ENCODE peak calls at places on chromosomes 13 and 19, in five cellular contexts. G, S, J, R and O are unnamed samples.

GRCh38 chr13:32010137-32010536 is 21.4 kb upstream of the FRY start:
- DNase-seq in G (no peak), S (no peak), J (no peak), R (no peak), O (no peak)

GRCh38 chr13:97352815-97353214 is 81.2 kb upstream of the RAP2A start:
- DNase-seq in G (no peak), S (no peak), J (no peak), R (no peak), O (no peak)

GRCh38 chr13:69324109-69324886 is 783.3 kb upstream of the ATXN8OS start:
- DNase-seq in G (peak), S (no peak), J (peak), R (no peak), O (no peak)

GRCh38 chr19:43527860-43528622 is 1.0 kb upstream of the ETHE1 start:
- DNase-seq in G (no peak), S (no peak), J (no peak), R (no peak), O (no peak)

GRCh38 chr19:18460313-18460712 is 22.4 kb upstream of the ISYNA1 start:
- DNase-seq in G (no peak), S (no peak), J (no peak), R (no peak), O (no peak)

GRCh38 chr19:2578391-2578826 is 102.5 kb downstream of the GADD45B start:
- DNase-seq in G (no peak), S (no peak), J (no peak), R (no peak), O (no peak)

GRCh38 chr13:20995245-20995829 is 66.0 kb downstream of the LATS2 start:
- DNase-seq in G (no peak), S (peak), J (no peak), R (no peak), O (no peak)

GRCh38 chr13:57629391-57629804 is 2.1 kb upstream of the PCDH17 start:
- DNase-seq in G (no peak), S (no peak), J (peak), R (no peak), O (no peak)

GRCh38 chr19:51020988-51021651 is 1.6 kb upstream of the KLK10 start:
- DNase-seq in G (peak), S (peak), J (peak), R (no peak), O (no peak)

GRCh38 chr19:29586401-29586800 is 19.7 kb upstream of the POP4 start:
- DNase-seq in G (no peak), S (no peak), J (no peak), R (no peak), O (no peak)

GRCh38 chr19:51549533-51550324 is 18.3 kb upstream of the SIGLEC6 start:
- DNase-seq in G (no peak), S (peak), J (no peak), R (no peak), O (no peak)

GRCh38 chr13:21074601-21075302 is 13.4 kb upstream of the LATS2 start:
- DNase-seq in G (no peak), S (no peak), J (no peak), R (no peak), O (no peak)

GRCh38 chr13:23715762-23716235 is 145.6 kb downstream of the TNFRSF19 start:
- DNase-seq in G (peak), S (peak), J (no peak), R (no peak), O (no peak)

GRCh38 chr13:94968757-94969086 is 256.4 kb upstream of the SOX21 start:
- DNase-seq in G (no peak), S (no peak), J (no peak), R (no peak), O (no peak)

GRCh38 chr19:46981296-46981695 is 38.3 kb upstream of the NPAS1 start:
- DNase-seq in G (no peak), S (no peak), J (no peak), R (no peak), O (no peak)

GRCh38 chr19:46402725-46403124 is 10.6 kb downstream of the CCDC8 start:
- DNase-seq in G (no peak), S (no peak), J (no peak), R (no peak), O (no peak)

GRCh38 chr19:18002347-18002850 is 5.6 kb upstream of the ARRDC2 start:
- DNase-seq in G (no peak), S (no peak), J (peak), R (no peak), O (no peak)

GRCh38 chr13:52067237-52067636 is 42.7 kb downstream of the UTP14C start:
- DNase-seq in G (peak), S (no peak), J (no peak), R (no peak), O (no peak)

GRCh38 chr19:18895828-18896341 is at the start of gene CERS1:
- DNase-seq in G (no peak), S (peak), J (peak), R (no peak), O (no peak)

GRCh38 chr13:93183302-93183701 is 43.3 kb upstream of the GPC6 start:
- DNase-seq in G (no peak), S (no peak), J (no peak), R (peak), O (no peak)

GRCh38 chr19:46372901-46373572 is 26.1 kb downstream of the PPP5C start:
- DNase-seq in G (no peak), S (no peak), J (no peak), R (no peak), O (no peak)

GRCh38 chr19:2962018-2962670 is 15.2 kb upstream of the TLE6 start:
- DNase-seq in G (peak), S (peak), J (peak), R (no peak), O (peak)

GRCh38 chr19:19062454-19063182 is 1.2 kb upstream of the SLC25A42 start:
- DNase-seq in G (peak), S (peak), J (no peak), R (no peak), O (no peak)

GRCh38 chr13:113862766-113863510 is 938 bp downstream of the GAS6 start:
- DNase-seq in G (no peak), S (peak), J (peak), R (no peak), O (no peak)

GRCh38 chr19:45884682-45885555 is 1.0 kb downstream of the IRF2BP1 start:
- DNase-seq in G (no peak), S (peak), J (peak), R (no peak), O (no peak)

GRCh38 chr19:18257503-18258470 is 16.5 kb downstream of the IQCN start:
- DNase-seq in G (no peak), S (no peak), J (no peak), R (no peak), O (no peak)

GRCh38 chr13:40132249-40132648 is 476.8 kb downstream of the COG6 start:
- DNase-seq in G (no peak), S (no peak), J (no peak), R (no peak), O (no peak)

GRCh38 chr19:7953060-7953459 is 9.6 kb upstream of the TIMM44 start:
- DNase-seq in G (no peak), S (no peak), J (no peak), R (no peak), O (no peak)

GRCh38 chr13:60267498-60268202 is 103.9 kb upstream of the DIAPH3 start:
- DNase-seq in G (no peak), S (peak), J (no peak), R (no peak), O (no peak)

GRCh38 chr13:114283581-114283980 is 2.2 kb downstream of the UPF3A start:
- DNase-seq in G (peak), S (peak), J (no peak), R (no peak), O (no peak)

GRCh38 chr19:58570770-58571574 is 2.2 kb downstream of the MZF1 start:
- DNase-seq in G (no peak), S (no peak), J (no peak), R (no peak), O (no peak)

GRCh38 chr19:5693195-5694166 is 3.4 kb downstream of the RPL36 start:
- DNase-seq in G (no peak), S (no peak), J (peak), R (no peak), O (no peak)
- H3K4me2 ChIP-seq in G (no peak), S (peak), J (peak), R (no peak), O (peak)

GRCh38 chr13:110388141-110388943 is 81.3 kb downstream of the COL4A2 start:
- DNase-seq in G (no peak), S (no peak), J (peak), R (no peak), O (no peak)
- H2AFZ ChIP-seq in G (no peak), S (no peak), J (no peak), R (no peak), O (no peak)

DNA sequence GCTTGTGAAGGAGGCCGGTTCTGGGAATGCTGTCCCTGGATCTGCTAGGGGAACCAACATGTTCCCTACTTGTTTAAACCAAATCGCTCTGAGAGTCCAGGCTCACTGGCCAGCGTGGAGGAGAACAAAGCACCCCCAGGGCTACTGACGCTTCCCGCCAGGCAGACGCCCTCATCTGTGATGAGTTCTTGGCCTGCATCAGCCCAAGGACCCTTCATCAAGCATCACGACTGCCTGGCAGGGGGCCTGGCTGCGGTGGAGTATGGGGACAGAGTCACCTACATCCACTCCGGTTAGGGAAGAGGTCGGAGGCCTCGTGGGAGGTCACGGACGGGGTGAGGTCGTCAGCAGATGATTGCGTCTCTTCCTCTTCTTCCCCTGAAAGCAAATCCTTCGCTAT is 17.7 kb downstream of the MIER2 start:
- DNase-seq in G (no peak), S (no peak), J (no peak), R (no peak), O (no peak)
- TF ChIP-seq TAF1 in G (no peak), S (no peak), J (no peak), R (no peak), O (no peak)

DNA sequence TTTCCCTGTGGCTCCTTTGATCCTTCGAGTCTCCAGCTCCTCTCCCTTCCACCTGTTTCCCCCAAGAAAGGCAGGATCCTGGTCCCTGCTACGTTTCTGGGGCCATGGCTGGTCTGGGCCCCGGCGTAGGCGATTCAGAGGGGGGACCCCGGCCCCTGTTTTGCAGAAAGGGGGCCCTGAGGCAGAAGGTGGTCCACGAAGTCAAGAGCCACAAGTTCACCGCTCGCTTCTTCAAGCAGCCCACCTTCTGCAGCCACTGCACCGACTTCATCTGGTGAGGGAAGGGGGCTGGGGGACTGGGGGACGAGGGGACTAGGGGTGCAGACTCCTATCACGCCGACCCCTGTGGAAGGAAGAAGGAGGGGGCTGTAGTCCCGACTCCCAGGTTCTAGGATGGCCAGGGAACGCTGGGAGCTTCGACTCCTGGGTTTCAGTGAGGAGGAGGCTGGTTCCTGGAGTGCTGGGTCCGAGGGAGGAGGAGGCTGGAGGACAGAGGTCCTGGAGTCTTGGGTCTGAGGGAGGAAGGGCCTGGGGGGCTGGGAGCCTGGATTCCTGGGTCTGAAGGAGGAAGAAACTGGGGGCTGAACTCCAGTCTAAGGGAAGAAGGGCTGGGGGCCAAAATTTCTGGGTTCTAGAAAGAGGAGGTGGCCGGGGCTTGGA is 524 bp downstream of the PRKCG start:
- DNase-seq in G (no peak), S (no peak), J (no peak), R (no peak), O (no peak)
- H3K4me2 ChIP-seq in G (peak), S (no peak), J (peak), R (peak), O (no peak)

GRCh38 chr19:55593096-55593772 is 6.1 kb downstream of the FIZ1 start:
- DNase-seq in G (no peak), S (no peak), J (no peak), R (no peak), O (no peak)
- H2AFZ ChIP-seq in G (no peak), S (no peak), J (no peak), R (no peak), O (no peak)